ENCODE peak calls at places on chromosome 5, in seven cellular contexts. One of them, this sample, is unnamed. For H3K9me3, the result is how much of the 10 kb centered on the place peaks cover.

GRCh38 chr5:131628990-131629389 is 6.0 kb downstream of the RAPGEF6 start:
- DNase-seq in PC-3: peak
- DNase-seq in neuronal stem cell: no peak
- DNase-seq in right atrium auricular region: no peak
- DNase-seq in upper lobe of right lung: no peak
- DNase-seq in uterus: no peak
- DNase-seq in cardiac muscle cell: no peak
- DNase-seq in this sample: peak

GRCh38 chr5:136080483-136081180 is 51.8 kb downstream of the TGFBI start:
- DNase-seq in PC-3: no peak
- DNase-seq in neuronal stem cell: peak
- DNase-seq in right atrium auricular region: peak
- DNase-seq in upper lobe of right lung: peak
- DNase-seq in uterus: peak
- DNase-seq in cardiac muscle cell: peak
- DNase-seq in this sample: peak

GRCh38 chr5:50759526-50760280 is 93.3 kb downstream of the PARP8 start:
- DNase-seq in PC-3: no peak
- DNase-seq in neuronal stem cell: no peak
- DNase-seq in right atrium auricular region: no peak
- DNase-seq in upper lobe of right lung: no peak
- DNase-seq in uterus: no peak
- DNase-seq in cardiac muscle cell: no peak
- DNase-seq in this sample: no peak

GRCh38 chr5:9394221-9394620 is 151.7 kb downstream of the SEMA5A start:
- DNase-seq in PC-3: no peak
- DNase-seq in neuronal stem cell: no peak
- DNase-seq in right atrium auricular region: no peak
- DNase-seq in upper lobe of right lung: no peak
- DNase-seq in uterus: no peak
- DNase-seq in cardiac muscle cell: no peak
- DNase-seq in this sample: no peak

GRCh38 chr5:147853372-147853987 is 22.0 kb upstream of the SPINK1 start:
- DNase-seq in PC-3: no peak
- DNase-seq in neuronal stem cell: no peak
- DNase-seq in right atrium auricular region: no peak
- DNase-seq in upper lobe of right lung: no peak
- DNase-seq in uterus: no peak
- DNase-seq in cardiac muscle cell: no peak
- DNase-seq in this sample: no peak

GRCh38 chr5:171275822-171276544 is 33.1 kb upstream of the TLX3 start:
- DNase-seq in PC-3: no peak
- DNase-seq in neuronal stem cell: no peak
- DNase-seq in right atrium auricular region: no peak
- DNase-seq in upper lobe of right lung: no peak
- DNase-seq in uterus: no peak
- DNase-seq in cardiac muscle cell: no peak
- DNase-seq in this sample: no peak

GRCh38 chr5:79859588-79859987 is 131.5 kb downstream of the MTX3 start:
- DNase-seq in PC-3: no peak
- DNase-seq in neuronal stem cell: no peak
- DNase-seq in right atrium auricular region: no peak
- DNase-seq in upper lobe of right lung: no peak
- DNase-seq in uterus: no peak
- DNase-seq in cardiac muscle cell: no peak
- DNase-seq in this sample: no peak

GRCh38 chr5:113806250-113806649 is 292.8 kb downstream of the YTHDC2 start:
- DNase-seq in PC-3: peak
- DNase-seq in neuronal stem cell: peak
- DNase-seq in right atrium auricular region: no peak
- DNase-seq in upper lobe of right lung: no peak
- DNase-seq in uterus: no peak
- DNase-seq in cardiac muscle cell: peak
- DNase-seq in this sample: no peak

GRCh38 chr5:129460951-129461815 is 1.1 kb downstream of the ADAMTS19 start:
- DNase-seq in PC-3: peak
- DNase-seq in neuronal stem cell: peak
- DNase-seq in right atrium auricular region: no peak
- DNase-seq in upper lobe of right lung: peak
- DNase-seq in uterus: peak
- DNase-seq in cardiac muscle cell: peak
- DNase-seq in this sample: no peak

GRCh38 chr5:137935190-137935589 is 45.9 kb downstream of the PKD2L2 start:
- DNase-seq in PC-3: no peak
- DNase-seq in neuronal stem cell: no peak
- DNase-seq in right atrium auricular region: no peak
- DNase-seq in upper lobe of right lung: no peak
- DNase-seq in uterus: no peak
- DNase-seq in cardiac muscle cell: no peak
- DNase-seq in this sample: no peak

GRCh38 chr5:103111458-103111857 is 8.5 kb downstream of the GIN1 start:
- DNase-seq in PC-3: no peak
- DNase-seq in neuronal stem cell: no peak
- DNase-seq in right atrium auricular region: no peak
- DNase-seq in upper lobe of right lung: no peak
- DNase-seq in uterus: no peak
- DNase-seq in cardiac muscle cell: no peak
- DNase-seq in this sample: no peak

GRCh38 chr5:179060116-179061008 is at the start of gene ZNF354C:
- DNase-seq in PC-3: no peak
- DNase-seq in neuronal stem cell: peak
- DNase-seq in right atrium auricular region: peak
- DNase-seq in upper lobe of right lung: peak
- DNase-seq in uterus: peak
- DNase-seq in cardiac muscle cell: peak
- DNase-seq in this sample: no peak

GRCh38 chr5:179061025-179061424 is 852 bp downstream of the ZNF354C start:
- DNase-seq in PC-3: no peak
- DNase-seq in neuronal stem cell: no peak
- DNase-seq in right atrium auricular region: no peak
- DNase-seq in upper lobe of right lung: no peak
- DNase-seq in uterus: peak
- DNase-seq in cardiac muscle cell: no peak
- DNase-seq in this sample: no peak

GRCh38 chr5:179065703-179066102 is 5.5 kb downstream of the ZNF354C start:
- DNase-seq in PC-3: no peak
- DNase-seq in neuronal stem cell: no peak
- DNase-seq in right atrium auricular region: no peak
- DNase-seq in upper lobe of right lung: no peak
- DNase-seq in uterus: no peak
- DNase-seq in cardiac muscle cell: no peak
- DNase-seq in this sample: no peak
- H3K9me3 ChIP-seq in PC-3: under half
- H3K9me3 ChIP-seq in neuronal stem cell: under half
- H3K9me3 ChIP-seq in right atrium auricular region: under half
- H3K9me3 ChIP-seq in upper lobe of right lung: under half
- H3K9me3 ChIP-seq in uterus: under half
- H3K9me3 ChIP-seq in cardiac muscle cell: under half
- H3K9me3 ChIP-seq in this sample: half or more

GRCh38 chr5:32934529-32934928 is 223.4 kb downstream of the NPR3 start:
- DNase-seq in PC-3: no peak
- DNase-seq in neuronal stem cell: no peak
- DNase-seq in right atrium auricular region: no peak
- DNase-seq in upper lobe of right lung: no peak
- DNase-seq in uterus: no peak
- DNase-seq in cardiac muscle cell: no peak
- DNase-seq in this sample: no peak

GRCh38 chr5:32932231-32932935 is 221.3 kb downstream of the NPR3 start:
- DNase-seq in PC-3: no peak
- DNase-seq in neuronal stem cell: no peak
- DNase-seq in right atrium auricular region: no peak
- DNase-seq in upper lobe of right lung: no peak
- DNase-seq in uterus: no peak
- DNase-seq in cardiac muscle cell: no peak
- DNase-seq in this sample: no peak

GRCh38 chr5:32933692-32934091 is 222.6 kb downstream of the NPR3 start:
- DNase-seq in PC-3: peak
- DNase-seq in neuronal stem cell: no peak
- DNase-seq in right atrium auricular region: no peak
- DNase-seq in upper lobe of right lung: no peak
- DNase-seq in uterus: no peak
- DNase-seq in cardiac muscle cell: no peak
- DNase-seq in this sample: no peak

DNA sequence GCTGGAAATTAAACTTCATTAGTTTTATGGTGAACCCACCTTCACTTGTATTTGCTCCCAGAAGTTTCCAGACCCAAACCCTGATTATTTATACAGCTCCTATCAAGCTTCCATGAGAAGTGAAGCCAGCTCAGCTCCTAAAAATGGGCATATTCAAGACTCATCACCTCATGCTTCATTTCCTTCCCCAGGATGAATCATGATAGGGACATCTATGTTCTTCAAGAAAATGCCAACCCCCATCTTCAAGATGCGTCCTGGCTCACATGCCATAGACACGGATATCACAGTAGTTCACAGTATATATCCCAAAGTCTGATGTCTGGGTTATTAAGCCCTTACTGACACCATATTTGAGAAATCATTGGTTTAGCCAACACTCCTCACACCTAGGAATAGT is 217.6 kb downstream of the NPR3 start:
- DNase-seq in PC-3: no peak
- DNase-seq in neuronal stem cell: no peak
- DNase-seq in right atrium auricular region: no peak
- DNase-seq in upper lobe of right lung: no peak
- DNase-seq in uterus: no peak
- DNase-seq in cardiac muscle cell: no peak
- DNase-seq in this sample: no peak
- H3K4me3 ChIP-seq in PC-3: no peak
- H3K4me3 ChIP-seq in neuronal stem cell: no peak
- H3K4me3 ChIP-seq in right atrium auricular region: no peak
- H3K4me3 ChIP-seq in upper lobe of right lung: no peak
- H3K4me3 ChIP-seq in uterus: no peak
- H3K4me3 ChIP-seq in cardiac muscle cell: no peak
- H3K4me3 ChIP-seq in this sample: no peak

DNA sequence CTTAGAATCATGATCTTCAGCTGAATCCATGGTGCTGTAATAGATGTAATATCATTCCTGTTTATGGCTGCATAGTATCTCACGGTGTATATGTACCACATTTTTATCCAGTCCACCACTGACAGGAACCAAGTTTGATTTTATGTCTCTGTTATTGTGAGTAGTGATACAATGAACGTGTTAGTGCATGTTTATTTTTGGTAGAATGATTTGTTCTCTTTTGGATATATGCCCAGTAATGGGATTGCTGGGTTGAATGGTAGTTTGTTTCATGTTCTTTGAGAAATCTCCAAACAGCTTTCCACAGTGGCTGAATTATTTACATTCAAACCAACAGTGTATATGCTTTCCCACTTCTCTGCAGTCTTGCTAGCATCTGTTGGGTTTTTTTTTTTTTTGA is 175.1 kb upstream of the CDH10 start:
- DNase-seq in PC-3: no peak
- DNase-seq in neuronal stem cell: no peak
- DNase-seq in right atrium auricular region: no peak
- DNase-seq in upper lobe of right lung: no peak
- DNase-seq in uterus: no peak
- DNase-seq in cardiac muscle cell: no peak
- DNase-seq in this sample: no peak
- H3K9me3 ChIP-seq in PC-3: under half
- H3K9me3 ChIP-seq in neuronal stem cell: under half
- H3K9me3 ChIP-seq in right atrium auricular region: under half
- H3K9me3 ChIP-seq in upper lobe of right lung: under half
- H3K9me3 ChIP-seq in uterus: under half
- H3K9me3 ChIP-seq in cardiac muscle cell: under half
- H3K9me3 ChIP-seq in this sample: under half

DNA sequence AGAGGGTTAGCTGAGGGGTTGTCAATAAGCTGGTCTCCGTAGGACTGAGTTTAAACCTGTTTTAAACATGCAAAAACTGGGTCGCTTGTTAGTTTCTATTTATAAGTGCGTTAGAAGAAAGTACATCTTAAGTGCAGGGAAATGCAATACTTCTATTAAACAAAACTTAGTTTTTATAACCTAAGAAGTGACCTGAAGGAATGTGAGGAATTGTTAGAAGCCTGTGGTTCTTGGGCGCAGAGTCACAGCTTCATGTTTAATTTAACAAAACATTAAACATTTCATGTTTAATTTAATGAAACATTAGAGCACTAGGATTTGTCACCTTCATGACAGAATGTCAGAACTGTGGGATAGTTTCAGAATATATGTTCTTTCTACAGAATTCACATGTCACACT is 469.2 kb upstream of the WWC1 start:
- DNase-seq in PC-3: no peak
- DNase-seq in neuronal stem cell: no peak
- DNase-seq in right atrium auricular region: no peak
- DNase-seq in upper lobe of right lung: no peak
- DNase-seq in uterus: no peak
- DNase-seq in cardiac muscle cell: no peak
- DNase-seq in this sample: peak
- H3K4me3 ChIP-seq in PC-3: no peak
- H3K4me3 ChIP-seq in neuronal stem cell: no peak
- H3K4me3 ChIP-seq in right atrium auricular region: no peak
- H3K4me3 ChIP-seq in upper lobe of right lung: no peak
- H3K4me3 ChIP-seq in uterus: no peak
- H3K4me3 ChIP-seq in cardiac muscle cell: no peak
- H3K4me3 ChIP-seq in this sample: no peak

This sample was measured in SJSA1.